ENCODE peak calls at places on chromosomes 12 and 14, in nine cellular contexts. L is HCT116, A is heart left ventricle, I is GM12891, Q is Peyer's patch, X is body of pancreas, Y is right lobe of liver, M is transverse colon, K is sigmoid colon. J is an unnamed sample.

GRCh38 chr12:93773122-93773871 is 96.1 kb downstream of the CRADD start:
- DNase-seq in X (no peak), M (no peak), A (no peak), Q (no peak), I (no peak), L (no peak), Y (no peak), K (no peak), J (peak; percentile 53)

GRCh38 chr12:94596596-94596995 is 53.8 kb downstream of the TMCC3 start:
- DNase-seq in K (no peak), Y (no peak), I (no peak), L (no peak), Q (no peak), X (peak; percentile 25), A (no peak), M (no peak), J (no peak)

GRCh38 chr12:126607157-126607556 is 1541.9 kb downstream of the AACS start:
- DNase-seq in L (no peak), X (no peak), M (no peak), I (no peak), Q (no peak), Y (no peak), K (no peak), A (no peak), J (no peak)

GRCh38 chr14:106844608-106845285 is 1318.4 kb downstream of the TMEM121 start:
- DNase-seq in K (peak; percentile 76), Q (peak; percentile 86), X (peak; percentile 79), A (peak; percentile 76), I (no peak), L (no peak), M (peak; percentile 90), Y (peak; percentile 89), J (no peak)

GRCh38 chr12:65943388-65944137 is 119.3 kb downstream of the HMGA2 start:
- DNase-seq in X (no peak), L (no peak), K (no peak), M (no peak), I (no peak), Y (no peak), Q (no peak), A (no peak), J (no peak)

GRCh38 chr12:110849748-110850403 is 3.1 kb downstream of the CCDC63 start:
- DNase-seq in M (no peak), L (no peak), Q (no peak), I (no peak), X (no peak), A (no peak), K (no peak), Y (no peak), J (no peak)

GRCh38 chr14:72404106-72404774 is 472.0 kb downstream of the RGS6 start:
- DNase-seq in L (no peak), K (no peak), Q (no peak), Y (no peak), X (no peak), I (no peak), A (no peak), M (no peak), J (no peak)

GRCh38 chr14:52730708-52731111 is 744 bp downstream of the STYX start:
- DNase-seq in K (no peak), X (peak; percentile 28), A (no peak), M (no peak), I (no peak), L (no peak), Q (no peak), Y (no peak), J (no peak)

GRCh38 chr14:105935384-105935783 is 409.0 kb downstream of the TMEM121 start:
- DNase-seq in Y (peak; percentile 9), K (peak; percentile 36), I (no peak), M (no peak), A (no peak), L (no peak), Q (no peak), X (no peak), J (no peak)

GRCh38 chr12:22083167-22083566 is 37.1 kb downstream of the CMAS start:
- DNase-seq in X (no peak), K (no peak), M (no peak), A (no peak), I (no peak), L (peak; percentile 12), Q (no peak), Y (no peak), J (peak; percentile 64)

GRCh38 chr14:81343166-81343565 is 57.0 kb downstream of the STON2 start:
- DNase-seq in K (no peak), X (no peak), I (no peak), Y (no peak), A (no peak), M (no peak), Q (no peak), L (no peak), J (no peak)

GRCh38 chr14:106845286-106846087 is 1319.1 kb downstream of the TMEM121 start:
- DNase-seq in K (no peak), I (no peak), X (peak; percentile 84), A (no peak), M (peak; percentile 92), L (no peak), Q (peak; percentile 69), Y (peak; percentile 68), J (no peak)

GRCh38 chr14:106489112-106489881 is 962.9 kb downstream of the TMEM121 start:
- DNase-seq in Y (no peak), I (no peak), X (no peak), M (no peak), K (no peak), L (no peak), A (no peak), Q (no peak), J (no peak)

GRCh38 chr12:76030378-76031080 is 1.0 kb downstream of the PHLDA1 start:
- DNase-seq in K (peak; percentile 77), X (peak; percentile 58), M (peak; percentile 24), Y (peak; percentile 67), I (peak; percentile 19), L (no peak), Q (peak; percentile 22), A (peak; percentile 38), J (peak; percentile 37)

GRCh38 chr14:35068238-35069012 is 22.4 kb downstream of the FAM177A1 start:
- DNase-seq in L (no peak), Q (no peak), M (no peak), X (no peak), A (no peak), K (no peak), Y (no peak), I (no peak), J (no peak)
- TF ChIP-seq POLR2A in L (no peak), Q (no peak), M (peak; percentile 18), X (no peak), A (no peak), K (no peak), Y (no peak), I (no peak), J (no peak)

DNA sequence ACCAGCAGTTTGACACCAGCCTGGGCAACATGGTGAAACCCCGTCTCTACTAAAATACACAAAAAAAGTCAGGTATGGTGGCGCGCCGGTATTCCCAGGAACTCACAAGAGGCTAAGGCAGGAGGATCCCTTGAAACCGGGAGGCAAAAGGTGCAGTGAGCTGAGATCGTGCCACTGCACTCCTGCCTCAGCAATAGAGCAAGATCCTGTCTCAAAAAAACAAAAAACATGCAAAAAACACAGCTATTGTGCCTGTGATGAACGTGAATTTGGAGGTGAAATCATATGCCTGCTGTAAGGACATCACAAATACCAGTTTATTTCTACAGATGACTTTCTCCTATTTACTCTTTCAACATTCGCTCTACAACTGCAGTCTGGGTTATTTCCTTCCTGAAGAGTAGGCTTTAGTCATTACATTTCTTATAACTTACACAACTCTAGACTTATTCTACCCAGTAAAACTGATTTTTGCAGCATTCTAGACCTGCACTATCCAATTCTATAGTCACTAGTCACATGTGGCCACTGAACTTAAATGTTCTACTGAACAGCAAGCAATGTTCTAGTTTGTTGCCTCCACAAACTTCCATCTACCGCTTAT is 48.3 kb downstream of the HNRNPC start:
- DNase-seq in I (no peak), X (no peak), Y (no peak), A (no peak), Q (no peak), M (no peak), L (no peak), K (no peak), J (no peak)
- TF ChIP-seq POLR2A in I (no peak), X (no peak), Y (no peak), A (no peak), Q (no peak), M (no peak), L (no peak), K (no peak), J (no peak)

GRCh38 chr14:88553886-88554457 is 835 bp downstream of the PTPN21 start:
- DNase-seq in K (no peak), I (no peak), L (no peak), X (peak; percentile 22), Q (no peak), M (no peak), A (no peak), Y (no peak), J (peak; percentile 23)

GRCh38 chr14:88551936-88552565 is 2.8 kb downstream of the PTPN21 start:
- DNase-seq in M (no peak), L (no peak), Q (no peak), Y (peak; percentile 66), K (peak; percentile 69), A (no peak), I (no peak), X (no peak), J (peak; percentile 24)

GRCh38 chr14:88556581-88556980 is 1.8 kb upstream of the PTPN21 start:
- DNase-seq in X (no peak), I (no peak), Q (no peak), L (no peak), K (no peak), A (no peak), Y (no peak), M (no peak), J (no peak)

GRCh38 chr14:88552859-88553258 is 1.9 kb downstream of the PTPN21 start:
- DNase-seq in X (no peak), I (no peak), K (no peak), Y (no peak), Q (no peak), L (no peak), M (no peak), A (no peak), J (peak; percentile 28)

DNA sequence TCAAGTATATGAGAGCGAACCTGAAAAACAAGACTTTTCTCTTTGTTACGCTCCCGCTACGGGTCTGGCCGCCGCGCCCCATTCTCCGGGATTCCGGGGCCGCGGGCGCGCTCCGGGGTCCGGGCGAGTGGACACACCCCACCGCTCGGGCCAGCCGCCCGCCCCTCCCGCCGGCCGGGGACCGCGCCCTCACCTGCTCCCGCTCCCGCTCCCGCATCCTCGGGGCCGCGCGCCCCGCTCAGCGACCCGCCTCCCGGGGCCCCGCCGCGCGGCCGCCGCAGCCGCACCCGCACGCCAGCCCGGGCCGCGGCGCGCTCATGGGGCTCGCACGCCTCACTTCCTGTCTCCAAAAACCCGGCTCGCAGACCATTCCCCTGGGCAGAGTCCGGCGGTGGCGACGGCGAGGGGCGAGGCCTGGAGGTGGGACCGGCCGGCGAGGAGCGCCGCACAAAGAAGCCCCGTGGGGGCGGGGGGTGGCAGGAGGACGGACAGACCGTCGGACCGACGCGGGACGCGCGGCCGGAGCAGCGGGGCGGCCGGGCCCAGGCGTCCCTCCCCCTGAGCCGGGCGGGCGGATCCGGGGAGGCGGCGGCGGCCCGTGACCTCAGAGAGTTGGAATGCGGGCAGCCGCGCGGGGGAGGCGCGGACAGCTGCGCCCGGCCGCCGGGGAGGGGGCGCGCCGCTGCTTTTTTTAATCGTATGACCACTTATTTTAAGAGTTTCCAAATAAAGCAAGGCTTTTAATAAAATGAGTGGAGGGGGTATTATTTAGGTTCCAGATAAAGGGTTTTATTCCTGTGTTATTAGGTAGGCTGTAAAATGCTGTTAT is at the start of gene PTPN21:
- DNase-seq in Q (no peak), I (peak; percentile 42), M (peak; percentile 84), K (peak; percentile 88), L (no peak), Y (peak; percentile 87), A (peak; percentile 87), X (peak; percentile 77), J (peak; percentile 61)
- TF ChIP-seq POLR2A in Q (peak; percentile 67), I (no peak), M (peak; percentile 55), K (no peak), L (peak; percentile 27), Y (peak; percentile 83), A (no peak), X (peak; percentile 69), J (no peak)

GRCh38 chr14:67241416-67242362 is at the start of gene PALS1:
- DNase-seq in M (no peak), L (peak; percentile 53), Q (no peak), X (peak; percentile 70), A (no peak), Y (no peak), K (peak; percentile 80), I (peak; percentile 37), J (no peak)
- TF ChIP-seq POLR2A in M (peak; percentile 66), L (no peak), Q (no peak), X (peak; percentile 80), A (no peak), Y (peak; percentile 10), K (no peak), I (no peak), J (peak; percentile 14)

J was measured in erythroblast.